ENCODE peak calls at places on chromosomes 11 and 22, in five cellular contexts. One of them, this sample, is unnamed.

GRCh38 chr11:112266410-112266778 is 5.7 kb upstream of the PLET1 start:
- DNase-seq in tibial nerve: no peak
- DNase-seq in endothelial cell: no peak
- DNase-seq in fibroblast of the aortic adventitia: no peak
- DNase-seq in nephron progenitor cell: no peak
- DNase-seq in this sample: no peak

GRCh38 chr22:50236731-50237409 is 8.0 kb downstream of the TUBGCP6 start:
- DNase-seq in fibroblast of the aortic adventitia: peak; percentile 24
- DNase-seq in endothelial cell: no peak
- DNase-seq in tibial nerve: no peak
- DNase-seq in nephron progenitor cell: peak; percentile 31
- DNase-seq in this sample: no peak

GRCh38 chr11:111814567-111814966 is 48.4 kb upstream of the PPP2R1B start:
- DNase-seq in endothelial cell: no peak
- DNase-seq in tibial nerve: no peak
- DNase-seq in nephron progenitor cell: no peak
- DNase-seq in fibroblast of the aortic adventitia: peak; percentile 30
- DNase-seq in this sample: no peak

GRCh38 chr22:39253427-39254070 is 8.8 kb upstream of the PDGFB start:
- DNase-seq in tibial nerve: peak; percentile 45
- DNase-seq in fibroblast of the aortic adventitia: peak; percentile 80
- DNase-seq in nephron progenitor cell: no peak
- DNase-seq in endothelial cell: no peak
- DNase-seq in this sample: no peak

GRCh38 chr11:75534291-75535038 is 8.7 kb upstream of the GDPD5 start:
- DNase-seq in endothelial cell: no peak
- DNase-seq in tibial nerve: no peak
- DNase-seq in fibroblast of the aortic adventitia: no peak
- DNase-seq in nephron progenitor cell: no peak
- DNase-seq in this sample: no peak

GRCh38 chr11:35919244-35919643 is 24.6 kb upstream of the LDLRAD3 start:
- DNase-seq in nephron progenitor cell: no peak
- DNase-seq in endothelial cell: no peak
- DNase-seq in fibroblast of the aortic adventitia: peak; percentile 15
- DNase-seq in tibial nerve: no peak
- DNase-seq in this sample: no peak

GRCh38 chr11:62449451-62449851 is 30.6 kb downstream of the SCGB1A1 start:
- DNase-seq in tibial nerve: no peak
- DNase-seq in nephron progenitor cell: no peak
- DNase-seq in endothelial cell: no peak
- DNase-seq in fibroblast of the aortic adventitia: no peak
- DNase-seq in this sample: no peak

GRCh38 chr22:46625113-46625842 is 5.1 kb downstream of the GRAMD4 start:
- DNase-seq in nephron progenitor cell: no peak
- DNase-seq in fibroblast of the aortic adventitia: no peak
- DNase-seq in endothelial cell: no peak
- DNase-seq in tibial nerve: no peak
- DNase-seq in this sample: no peak

GRCh38 chr22:29689872-29690213 is 30.0 kb upstream of the CABP7 start:
- DNase-seq in endothelial cell: peak; percentile 77
- DNase-seq in nephron progenitor cell: peak; percentile 73
- DNase-seq in fibroblast of the aortic adventitia: peak; percentile 58
- DNase-seq in tibial nerve: peak; percentile 50
- DNase-seq in this sample: no peak

GRCh38 chr11:20158597-20159257 is 1.5 kb downstream of the DBX1 start:
- DNase-seq in nephron progenitor cell: peak; percentile 91
- DNase-seq in tibial nerve: peak; percentile 24
- DNase-seq in endothelial cell: peak; percentile 81
- DNase-seq in fibroblast of the aortic adventitia: peak; percentile 67
- DNase-seq in this sample: no peak

GRCh38 chr22:44188986-44189630 is 8.4 kb downstream of the PARVG start:
- DNase-seq in endothelial cell: no peak
- DNase-seq in tibial nerve: no peak
- DNase-seq in fibroblast of the aortic adventitia: no peak
- DNase-seq in nephron progenitor cell: no peak
- DNase-seq in this sample: no peak

GRCh38 chr11:47539681-47540039 is 13.3 kb downstream of the CELF1 start:
- DNase-seq in tibial nerve: no peak
- DNase-seq in endothelial cell: no peak
- DNase-seq in fibroblast of the aortic adventitia: no peak
- DNase-seq in nephron progenitor cell: no peak
- DNase-seq in this sample: no peak

GRCh38 chr11:128532016-128532570 is 55.3 kb downstream of the ETS1 start:
- DNase-seq in endothelial cell: no peak
- DNase-seq in fibroblast of the aortic adventitia: no peak
- DNase-seq in nephron progenitor cell: no peak
- DNase-seq in tibial nerve: no peak
- DNase-seq in this sample: no peak

GRCh38 chr11:60774726-60775125 is 10.4 kb upstream of the MS4A10 start:
- DNase-seq in tibial nerve: no peak
- DNase-seq in fibroblast of the aortic adventitia: no peak
- DNase-seq in nephron progenitor cell: no peak
- DNase-seq in endothelial cell: no peak
- DNase-seq in this sample: no peak

GRCh38 chr22:31223786-31224191 is 11.7 kb downstream of the LIMK2 start:
- DNase-seq in fibroblast of the aortic adventitia: no peak
- DNase-seq in endothelial cell: no peak
- DNase-seq in nephron progenitor cell: no peak
- DNase-seq in tibial nerve: no peak
- DNase-seq in this sample: no peak

GRCh38 chr11:44972746-44973435 is 22.2 kb upstream of the TP53I11 start:
- DNase-seq in fibroblast of the aortic adventitia: peak; percentile 46
- DNase-seq in endothelial cell: no peak
- DNase-seq in tibial nerve: no peak
- DNase-seq in nephron progenitor cell: no peak
- DNase-seq in this sample: no peak

GRCh38 chr11:110907629-110908028 is 195.4 kb upstream of the ARHGAP20 start:
- DNase-seq in fibroblast of the aortic adventitia: peak; percentile 95
- DNase-seq in nephron progenitor cell: no peak
- DNase-seq in endothelial cell: no peak
- DNase-seq in tibial nerve: no peak
- DNase-seq in this sample: no peak

GRCh38 chr22:39010946-39011625 is 3.0 kb upstream of the APOBEC3C start:
- DNase-seq in endothelial cell: no peak
- DNase-seq in fibroblast of the aortic adventitia: no peak
- DNase-seq in nephron progenitor cell: no peak
- DNase-seq in tibial nerve: no peak
- DNase-seq in this sample: no peak

GRCh38 chr11:47590026-47590861 is 3.8 kb downstream of the FAM180B start:
- DNase-seq in nephron progenitor cell: no peak
- DNase-seq in tibial nerve: no peak
- DNase-seq in fibroblast of the aortic adventitia: no peak
- DNase-seq in endothelial cell: no peak
- DNase-seq in this sample: no peak

GRCh38 chr11:87215236-87215635 is 177.5 kb downstream of the TMEM135 start:
- DNase-seq in nephron progenitor cell: no peak
- DNase-seq in tibial nerve: no peak
- DNase-seq in endothelial cell: no peak
- DNase-seq in fibroblast of the aortic adventitia: no peak
- DNase-seq in this sample: no peak

GRCh38 chr22:43205261-43205691 is 18.3 kb upstream of the TTLL12 start:
- DNase-seq in tibial nerve: no peak
- DNase-seq in nephron progenitor cell: no peak
- DNase-seq in endothelial cell: no peak
- DNase-seq in fibroblast of the aortic adventitia: no peak
- DNase-seq in this sample: no peak

GRCh38 chr22:48185656-48186055 is 1423.2 kb downstream of the TBC1D22A start:
- DNase-seq in nephron progenitor cell: no peak
- DNase-seq in fibroblast of the aortic adventitia: no peak
- DNase-seq in tibial nerve: no peak
- DNase-seq in endothelial cell: no peak
- DNase-seq in this sample: no peak

GRCh38 chr11:93143186-93143585 is 54.6 kb downstream of the SLC36A4 start:
- DNase-seq in tibial nerve: no peak
- DNase-seq in nephron progenitor cell: no peak
- DNase-seq in endothelial cell: no peak
- DNase-seq in fibroblast of the aortic adventitia: peak; percentile 5
- DNase-seq in this sample: no peak

GRCh38 chr11:102220728-102221467 is 96.4 kb upstream of the BIRC3 start:
- DNase-seq in fibroblast of the aortic adventitia: peak; percentile 24
- DNase-seq in endothelial cell: no peak
- DNase-seq in nephron progenitor cell: no peak
- DNase-seq in tibial nerve: no peak
- DNase-seq in this sample: no peak

GRCh38 chr11:86726118-86726748 is 53.8 kb upstream of the ME3 start:
- DNase-seq in fibroblast of the aortic adventitia: no peak
- DNase-seq in endothelial cell: no peak
- DNase-seq in nephron progenitor cell: no peak
- DNase-seq in tibial nerve: no peak
- DNase-seq in this sample: no peak

GRCh38 chr22:20807315-20807752 is 33.4 kb downstream of the SERPIND1 start:
- DNase-seq in tibial nerve: no peak
- DNase-seq in nephron progenitor cell: no peak
- DNase-seq in endothelial cell: no peak
- DNase-seq in fibroblast of the aortic adventitia: peak; percentile 84
- DNase-seq in this sample: no peak

GRCh38 chr22:39699631-39700348 is 129.2 kb downstream of the CACNA1I start:
- DNase-seq in tibial nerve: no peak
- DNase-seq in endothelial cell: no peak
- DNase-seq in nephron progenitor cell: no peak
- DNase-seq in fibroblast of the aortic adventitia: no peak
- DNase-seq in this sample: no peak

GRCh38 chr11:123168236-123168635 is 26.8 kb downstream of the CLMP start:
- DNase-seq in fibroblast of the aortic adventitia: no peak
- DNase-seq in nephron progenitor cell: no peak
- DNase-seq in endothelial cell: no peak
- DNase-seq in tibial nerve: no peak
- DNase-seq in this sample: no peak

GRCh38 chr11:396948-397548 is 3.0 kb downstream of the PKP3 start:
- DNase-seq in endothelial cell: no peak
- DNase-seq in tibial nerve: peak; percentile 41
- DNase-seq in fibroblast of the aortic adventitia: peak; percentile 60
- DNase-seq in nephron progenitor cell: no peak
- DNase-seq in this sample: no peak

GRCh38 chr11:131678658-131679340 is 308.4 kb downstream of the NTM start:
- DNase-seq in endothelial cell: no peak
- DNase-seq in nephron progenitor cell: no peak
- DNase-seq in tibial nerve: no peak
- DNase-seq in fibroblast of the aortic adventitia: no peak
- DNase-seq in this sample: no peak

GRCh38 chr11:6862961-6863360 is at the start of gene OR10A2:
- DNase-seq in tibial nerve: no peak
- DNase-seq in nephron progenitor cell: no peak
- DNase-seq in endothelial cell: no peak
- DNase-seq in fibroblast of the aortic adventitia: peak; percentile 50
- DNase-seq in this sample: no peak

GRCh38 chr11:107752508-107752907 is 40.7 kb upstream of the SLN start:
- DNase-seq in endothelial cell: no peak
- DNase-seq in tibial nerve: no peak
- DNase-seq in fibroblast of the aortic adventitia: no peak
- DNase-seq in nephron progenitor cell: no peak
- DNase-seq in this sample: no peak

GRCh38 chr11:107752954-107753822 is 41.3 kb upstream of the SLN start:
- DNase-seq in fibroblast of the aortic adventitia: no peak
- DNase-seq in tibial nerve: no peak
- DNase-seq in endothelial cell: no peak
- DNase-seq in nephron progenitor cell: no peak
- DNase-seq in this sample: no peak

GRCh38 chr11:107756553-107756952 is 44.7 kb upstream of the SLN start:
- DNase-seq in tibial nerve: no peak
- DNase-seq in endothelial cell: no peak
- DNase-seq in nephron progenitor cell: no peak
- DNase-seq in fibroblast of the aortic adventitia: no peak
- DNase-seq in this sample: no peak

GRCh38 chr11:107757661-107758060 is 45.8 kb upstream of the SLN start:
- DNase-seq in nephron progenitor cell: no peak
- DNase-seq in tibial nerve: no peak
- DNase-seq in endothelial cell: no peak
- DNase-seq in fibroblast of the aortic adventitia: no peak
- DNase-seq in this sample: no peak
- TF ChIP-seq CTCF in nephron progenitor cell: no peak
- TF ChIP-seq CTCF in tibial nerve: no peak
- TF ChIP-seq CTCF in endothelial cell: no peak
- TF ChIP-seq CTCF in fibroblast of the aortic adventitia: no peak
- TF ChIP-seq CTCF in this sample: no peak

GRCh38 chr11:114586797-114587196 is 8.8 kb downstream of the NXPE4 start:
- DNase-seq in tibial nerve: no peak
- DNase-seq in fibroblast of the aortic adventitia: peak; percentile 44
- DNase-seq in endothelial cell: no peak
- DNase-seq in nephron progenitor cell: no peak
- DNase-seq in this sample: no peak

GRCh38 chr11:114587398-114587953 is 8.1 kb downstream of the NXPE4 start:
- DNase-seq in fibroblast of the aortic adventitia: no peak
- DNase-seq in nephron progenitor cell: no peak
- DNase-seq in tibial nerve: no peak
- DNase-seq in endothelial cell: no peak
- DNase-seq in this sample: no peak
- TF ChIP-seq CTCF in fibroblast of the aortic adventitia: no peak
- TF ChIP-seq CTCF in nephron progenitor cell: no peak
- TF ChIP-seq CTCF in tibial nerve: no peak
- TF ChIP-seq CTCF in endothelial cell: no peak
- TF ChIP-seq CTCF in this sample: no peak

DNA sequence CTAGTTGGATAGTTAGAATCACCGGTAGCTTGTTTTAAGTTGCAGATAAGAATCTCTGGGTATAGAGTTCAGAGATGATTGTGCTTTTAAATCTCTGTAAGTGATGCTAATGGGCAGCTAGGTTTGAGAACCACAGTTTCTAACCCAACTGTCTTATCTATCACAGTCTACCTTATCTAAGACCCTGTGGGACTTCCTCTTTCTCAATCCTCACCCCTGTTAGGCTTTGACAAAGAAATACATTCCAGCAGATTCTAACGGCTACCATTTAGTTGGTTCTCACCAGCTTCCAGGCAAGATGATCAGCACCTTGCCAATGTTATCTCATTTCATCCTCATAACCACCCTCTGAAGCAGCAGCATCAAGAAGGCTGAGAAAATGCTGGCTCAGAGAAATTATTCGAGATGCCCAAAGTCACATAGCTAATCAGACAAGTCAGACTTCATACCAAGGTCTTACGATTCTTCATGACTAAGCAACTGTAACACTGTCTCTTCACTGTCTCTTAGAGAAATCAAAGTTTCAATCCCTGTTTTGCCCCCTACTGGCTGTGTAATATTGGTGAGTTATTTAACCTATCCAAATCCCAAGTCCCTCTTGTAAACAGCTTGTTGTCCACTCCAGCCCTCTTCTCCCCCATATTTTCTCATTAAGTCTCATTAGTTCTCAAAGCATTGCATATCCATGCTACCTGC is 192.4 kb upstream of the API5 start:
- DNase-seq in fibroblast of the aortic adventitia: no peak
- DNase-seq in tibial nerve: no peak
- DNase-seq in endothelial cell: no peak
- DNase-seq in nephron progenitor cell: no peak
- DNase-seq in this sample: no peak
- TF ChIP-seq CTCF in fibroblast of the aortic adventitia: no peak
- TF ChIP-seq CTCF in tibial nerve: no peak
- TF ChIP-seq CTCF in endothelial cell: no peak
- TF ChIP-seq CTCF in nephron progenitor cell: no peak
- TF ChIP-seq CTCF in this sample: no peak

DNA sequence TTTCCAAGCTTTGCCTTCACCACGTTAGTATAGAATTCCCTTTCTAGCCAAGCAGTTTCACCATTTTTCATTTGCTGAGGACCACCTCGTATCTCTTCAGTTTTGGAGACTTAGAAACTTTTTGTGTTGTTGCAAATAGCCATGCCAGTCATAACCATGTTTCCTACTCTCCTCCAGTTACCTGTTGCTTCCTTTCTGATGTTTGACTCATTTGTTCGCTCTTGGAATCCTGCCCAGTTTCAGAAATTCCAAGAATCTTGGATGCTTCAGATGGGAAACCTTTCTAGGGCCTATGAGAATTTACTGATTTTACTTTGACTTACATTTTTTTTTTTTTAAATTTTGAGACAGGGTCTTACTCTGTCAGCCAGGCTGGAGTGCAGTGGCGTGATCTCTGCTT is 65.4 kb downstream of the PPP6R3 start:
- DNase-seq in endothelial cell: no peak
- DNase-seq in nephron progenitor cell: no peak
- DNase-seq in fibroblast of the aortic adventitia: peak; percentile 64
- DNase-seq in tibial nerve: no peak
- DNase-seq in this sample: no peak
- TF ChIP-seq CTCF in endothelial cell: no peak
- TF ChIP-seq CTCF in nephron progenitor cell: no peak
- TF ChIP-seq CTCF in fibroblast of the aortic adventitia: no peak
- TF ChIP-seq CTCF in tibial nerve: no peak
- TF ChIP-seq CTCF in this sample: no peak